ENCODE peak calls at places on chromosomes 4 and X, in seven cellular contexts. S, G, L, C, F, A and E are unnamed samples. For H3K4me1, the result is how much of the 10 kb centered on the place peaks cover.

GRCh38 chr4:101400096-101400495 is 52.8 kb upstream of the PPP3CA start:
- DNase-seq in S (no peak), G (peak), L (no peak), C (no peak), F (no peak), A (no peak), E (no peak)

GRCh38 chr4:39544580-39545315 is 17.5 kb upstream of the UGDH start:
- DNase-seq in S (no peak), G (no peak), L (no peak), C (no peak), F (no peak), A (no peak), E (no peak)

GRCh38 chr4:186701273-186701672 is 22.4 kb downstream of the FAT1 start:
- DNase-seq in S (no peak), G (no peak), L (peak), C (no peak), F (no peak), A (no peak), E (peak)

GRCh38 chr4:20839957-20840356 is 139.7 kb downstream of the PACRGL start:
- DNase-seq in S (no peak), G (peak), L (no peak), C (no peak), F (no peak), A (peak), E (no peak)

GRCh38 chrX:12581546-12581945 is 209.7 kb upstream of the PRPS2 start:
- DNase-seq in S (no peak), G (peak), L (no peak), C (no peak), F (no peak), A (no peak), E (no peak)

GRCh38 chr4:85430697-85431096 is 44.3 kb upstream of the ARHGAP24 start:
- DNase-seq in S (no peak), G (no peak), L (no peak), C (no peak), F (no peak), A (no peak), E (no peak)

GRCh38 chrX:109709129-109709631 is 23.9 kb downstream of the ACSL4 start:
- DNase-seq in S (no peak), G (peak), L (no peak), C (no peak), F (no peak), A (peak), E (no peak)

GRCh38 chr4:53490965-53491622 is 100.2 kb downstream of the LNX1 start:
- DNase-seq in S (no peak), G (peak), L (peak), C (no peak), F (peak), A (peak), E (peak)

GRCh38 chr4:62208921-62209320 is 1008.8 kb downstream of the ADGRL3 start:
- DNase-seq in S (no peak), G (no peak), L (no peak), C (no peak), F (no peak), A (no peak), E (no peak)
- H3K4me1 ChIP-seq in S (under half), G (under half), L (under half), C (under half), F (under half), A (under half), E (under half)

GRCh38 chr4:54879576-54879975 is 221.8 kb downstream of the KIT start:
- DNase-seq in S (no peak), G (peak), L (no peak), C (no peak), F (no peak), A (no peak), E (no peak)

GRCh38 chr4:54877006-54877405 is 219.2 kb downstream of the KIT start:
- DNase-seq in S (no peak), G (peak), L (no peak), C (no peak), F (no peak), A (no peak), E (no peak)

GRCh38 chr4:54882616-54883015 is 224.9 kb downstream of the KIT start:
- DNase-seq in S (no peak), G (no peak), L (no peak), C (no peak), F (no peak), A (no peak), E (no peak)
- H3K4me1 ChIP-seq in S (under half), G (under half), L (under half), C (under half), F (under half), A (under half), E (under half)

GRCh38 chrX:39855748-39856129 is 242.0 kb downstream of the BCOR start:
- DNase-seq in S (peak), G (peak), L (peak), C (no peak), F (no peak), A (peak), E (peak)

GRCh38 chrX:39850630-39851152 is 247.1 kb downstream of the BCOR start:
- DNase-seq in S (no peak), G (no peak), L (peak), C (no peak), F (no peak), A (no peak), E (no peak)

GRCh38 chrX:39854772-39855747 is 242.7 kb downstream of the BCOR start:
- DNase-seq in S (peak), G (no peak), L (no peak), C (no peak), F (no peak), A (no peak), E (peak)

GRCh38 chrX:39852496-39852895 is 245.3 kb downstream of the BCOR start:
- DNase-seq in S (no peak), G (no peak), L (no peak), C (no peak), F (no peak), A (no peak), E (no peak)

DNA sequence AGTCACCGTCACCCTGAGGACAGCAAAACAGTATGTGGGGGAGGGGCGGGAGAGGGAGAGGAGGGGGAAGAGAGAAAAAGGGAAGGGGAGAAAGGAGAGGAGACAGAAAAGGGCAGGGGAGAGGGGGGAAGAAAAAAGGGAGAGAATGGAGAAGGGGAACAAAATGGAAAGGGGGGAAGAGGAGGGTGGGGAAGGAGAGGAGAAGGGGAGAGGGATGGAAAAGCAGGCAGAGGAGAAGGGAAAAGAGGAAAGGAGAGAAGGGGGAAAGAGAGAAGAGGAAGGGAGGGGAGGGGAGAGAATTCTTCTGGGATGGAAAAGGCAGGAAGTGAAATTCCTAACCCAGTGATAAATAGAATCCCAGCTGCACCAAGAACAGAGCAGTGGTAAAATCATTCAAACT is 244.3 kb downstream of the BCOR start:
- DNase-seq in S (no peak), G (no peak), L (no peak), C (no peak), F (no peak), A (no peak), E (no peak)
- H3K4me1 ChIP-seq in S (under half), G (under half), L (under half), C (under half), F (under half), A (under half), E (under half)

GRCh38 chr4:7814451-7814850 is 125.2 kb downstream of the AFAP1 start:
- DNase-seq in S (no peak), G (no peak), L (no peak), C (no peak), F (no peak), A (no peak), E (no peak)
- H3K4me1 ChIP-seq in S (under half), G (under half), L (under half), C (under half), F (under half), A (under half), E (under half)

DNA sequence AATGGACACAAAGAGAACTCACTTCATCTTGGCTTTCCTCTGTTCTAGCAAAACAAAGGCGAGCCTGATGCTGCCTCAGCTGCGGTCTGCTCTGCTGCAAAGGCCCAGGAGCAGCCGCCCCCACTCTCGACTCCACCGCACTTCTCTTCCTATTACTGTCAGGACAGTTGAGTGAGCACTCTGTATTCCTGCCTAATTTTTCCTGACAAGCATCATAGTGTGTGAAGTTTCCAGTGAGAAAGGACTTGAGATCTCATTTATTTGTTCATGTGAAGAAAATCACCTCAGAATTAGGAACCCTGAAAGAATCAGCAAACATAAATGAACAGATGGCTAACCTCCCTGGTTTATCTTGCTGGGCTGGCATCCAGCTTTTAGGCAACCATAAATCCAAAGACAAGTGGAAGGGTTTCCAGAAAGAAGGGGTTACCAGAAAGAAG is 15.6 kb downstream of the SCARB2 start:
- DNase-seq in S (no peak), G (peak), L (no peak), C (no peak), F (peak), A (no peak), E (no peak)
- H3K4me1 ChIP-seq in S (under half), G (half or more), L (under half), C (half or more), F (half or more), A (under half), E (under half)